ENCODE peak calls at places on chromosomes 16 and 17, in five cellular contexts. C, L, Y, H and Q are unnamed samples.

GRCh38 chr17:40551091-40551873 is 14.0 kb downstream of the CCR7 start:
- DNase-seq in C (no peak), L (no peak), Y (no peak), H (peak; percentile 95), Q (peak; percentile 85)

GRCh38 chr16:10156111-10156510 is 26.1 kb downstream of the GRIN2A start:
- DNase-seq in C (no peak), L (no peak), Y (no peak), H (no peak), Q (no peak)

GRCh38 chr16:57372372-57373116 is at the start of gene CX3CL1:
- DNase-seq in C (peak; percentile 48), L (no peak), Y (no peak), H (peak; percentile 89), Q (peak; percentile 53)

GRCh38 chr16:75064403-75065148 is 52.0 kb downstream of the LDHD start:
- DNase-seq in C (no peak), L (no peak), Y (no peak), H (no peak), Q (peak; percentile 52)

GRCh38 chr17:27333410-27333980 is 39.6 kb downstream of the WSB1 start:
- DNase-seq in C (no peak), L (no peak), Y (no peak), H (peak; percentile 84), Q (no peak)

GRCh38 chr16:52460652-52461172 is 86.2 kb downstream of the TOX3 start:
- DNase-seq in C (no peak), L (no peak), Y (no peak), H (no peak), Q (no peak)

GRCh38 chr17:64661981-64662773 is at the start of gene SMURF2:
- DNase-seq in C (peak; percentile 95), L (no peak), Y (peak; percentile 36), H (peak; percentile 96), Q (peak; percentile 72)

GRCh38 chr17:17416400-17417360 is 60.1 kb upstream of the MED9 start:
- DNase-seq in C (no peak), L (no peak), Y (no peak), H (peak; percentile 72), Q (peak; percentile 64)

GRCh38 chr16:87780385-87780989 is 14.7 kb upstream of the KLHDC4 start:
- DNase-seq in C (no peak), L (no peak), Y (no peak), H (no peak), Q (peak; percentile 59)

GRCh38 chr16:83771306-83771942 is 36.4 kb upstream of the HSBP1 start:
- DNase-seq in C (no peak), L (no peak), Y (no peak), H (no peak), Q (no peak)

GRCh38 chr17:42774066-42774750 is 959 bp downstream of the VPS25 start:
- DNase-seq in C (no peak), L (no peak), Y (no peak), H (no peak), Q (no peak)

GRCh38 chr16:1899641-1900451 is 18.4 kb downstream of the HS3ST6 start:
- DNase-seq in C (peak; percentile 5), L (no peak), Y (no peak), H (no peak), Q (peak; percentile 40)